ENCODE peak calls at places on chromosomes 4 and X, in four cellular contexts. One of them, this sample, is unnamed.

GRCh38 chrX:1659664-1660461 is 45.0 kb downstream of the ASMT start:
- DNase-seq in A549: no peak
- DNase-seq in WTC11: no peak
- DNase-seq in GM12878: no peak
- DNase-seq in this sample: no peak

GRCh38 chr4:135492439-135492838 is 1290.8 kb upstream of the PABPC4L start:
- DNase-seq in A549: no peak
- DNase-seq in GM12878: no peak
- DNase-seq in WTC11: no peak
- DNase-seq in this sample: no peak

GRCh38 chr4:37867102-37867501 is 23.8 kb upstream of the TBC1D1 start:
- DNase-seq in A549: no peak
- DNase-seq in WTC11: no peak
- DNase-seq in GM12878: no peak
- DNase-seq in this sample: no peak

GRCh38 chr4:21470531-21470930 is 478.0 kb downstream of the KCNIP4 start:
- DNase-seq in GM12878: no peak
- DNase-seq in WTC11: no peak
- DNase-seq in A549: no peak
- DNase-seq in this sample: no peak

GRCh38 chrX:54492340-54492739 is 3.7 kb downstream of the FGD1 start:
- DNase-seq in GM12878: no peak
- DNase-seq in A549: no peak
- DNase-seq in WTC11: no peak
- DNase-seq in this sample: no peak

GRCh38 chr4:140654516-140654855 is 85.7 kb upstream of the UCP1 start:
- DNase-seq in A549: no peak
- DNase-seq in GM12878: no peak
- DNase-seq in WTC11: no peak
- DNase-seq in this sample: peak; percentile 7

GRCh38 chrX:54921427-54922021 is 900 bp downstream of the TRO start:
- DNase-seq in WTC11: peak; percentile 75
- DNase-seq in A549: no peak
- DNase-seq in GM12878: no peak
- DNase-seq in this sample: peak; percentile 40

GRCh38 chrX:117147249-117147648 is 684.5 kb upstream of the CT83 start:
- DNase-seq in A549: no peak
- DNase-seq in GM12878: no peak
- DNase-seq in WTC11: no peak
- DNase-seq in this sample: no peak

GRCh38 chrX:38500886-38501285 is 60.5 kb upstream of the TSPAN7 start:
- DNase-seq in GM12878: no peak
- DNase-seq in A549: no peak
- DNase-seq in WTC11: no peak
- DNase-seq in this sample: no peak

GRCh38 chr4:186887211-186887785 is 163.6 kb upstream of the FAT1 start:
- DNase-seq in WTC11: no peak
- DNase-seq in GM12878: no peak
- DNase-seq in A549: no peak
- DNase-seq in this sample: no peak

GRCh38 chr4:111992604-111993151 is 152.6 kb upstream of the FAM241A start:
- DNase-seq in A549: no peak
- DNase-seq in WTC11: no peak
- DNase-seq in GM12878: no peak
- DNase-seq in this sample: no peak

GRCh38 chr4:27176400-27176799 is 315.8 kb downstream of the STIM2 start:
- DNase-seq in A549: peak; percentile 14
- DNase-seq in GM12878: no peak
- DNase-seq in WTC11: peak; percentile 43
- DNase-seq in this sample: peak; percentile 14
- TF ChIP-seq MAX in A549: no peak
- TF ChIP-seq MAX in GM12878: no peak
- TF ChIP-seq MAX in WTC11: no peak
- TF ChIP-seq MAX in this sample: no peak

DNA sequence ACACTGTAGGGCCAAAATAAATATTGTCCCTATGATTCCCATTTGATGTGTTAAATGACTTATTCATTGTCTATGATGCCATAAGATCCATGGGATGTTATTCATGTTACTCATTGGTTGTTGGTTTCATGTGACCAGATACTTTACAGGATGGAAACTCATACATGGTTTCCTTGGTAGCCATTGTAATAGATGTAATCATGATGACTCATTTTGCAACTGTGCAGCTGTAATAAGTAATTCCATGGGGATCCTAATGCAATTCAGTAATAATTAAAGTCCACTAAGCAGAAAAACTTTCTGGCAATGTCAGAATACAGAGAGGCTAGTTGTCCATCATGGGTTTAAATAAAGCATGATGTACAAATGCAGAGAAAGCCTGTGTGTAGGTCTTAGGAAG is 389.7 kb upstream of the NR3C2 start:
- DNase-seq in A549: peak; percentile 3
- DNase-seq in GM12878: no peak
- DNase-seq in WTC11: no peak
- DNase-seq in this sample: no peak
- TF ChIP-seq MAX in A549: no peak
- TF ChIP-seq MAX in GM12878: no peak
- TF ChIP-seq MAX in WTC11: no peak
- TF ChIP-seq MAX in this sample: no peak

GRCh38 chr4:138960175-138960710 is 55.3 kb upstream of the NOCT start:
- DNase-seq in WTC11: no peak
- DNase-seq in A549: no peak
- DNase-seq in GM12878: no peak
- DNase-seq in this sample: no peak

GRCh38 chr4:138957302-138957701 is 58.3 kb upstream of the NOCT start:
- DNase-seq in A549: no peak
- DNase-seq in WTC11: no peak
- DNase-seq in GM12878: no peak
- DNase-seq in this sample: no peak

GRCh38 chr4:138958519-138958918 is 57.1 kb upstream of the NOCT start:
- DNase-seq in GM12878: no peak
- DNase-seq in WTC11: no peak
- DNase-seq in A549: no peak
- DNase-seq in this sample: no peak

GRCh38 chr4:138961687-138962086 is 53.9 kb upstream of the NOCT start:
- DNase-seq in A549: no peak
- DNase-seq in GM12878: no peak
- DNase-seq in WTC11: no peak
- DNase-seq in this sample: no peak

DNA sequence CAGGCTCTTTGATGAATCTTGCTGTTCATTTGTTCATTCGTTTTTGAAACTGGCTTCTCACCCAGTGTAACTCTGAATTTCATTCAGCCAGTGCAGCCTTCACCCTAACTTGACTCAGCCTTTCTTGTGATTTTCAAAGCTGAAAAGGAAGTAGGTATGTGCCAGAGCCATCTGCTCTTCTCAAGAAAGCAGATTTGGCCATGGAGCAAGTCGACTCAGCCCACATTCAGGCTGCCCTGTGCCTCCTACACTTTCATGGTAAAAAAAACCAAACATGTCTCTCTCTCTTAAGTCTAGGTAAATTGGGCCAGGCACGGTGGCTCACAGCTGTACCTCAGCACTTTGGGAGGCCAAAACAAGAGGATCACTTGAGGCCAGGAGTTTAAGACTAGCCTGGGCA is 56.2 kb upstream of the NOCT start:
- DNase-seq in GM12878: no peak
- DNase-seq in A549: no peak
- DNase-seq in WTC11: no peak
- DNase-seq in this sample: no peak
- TF ChIP-seq MAX in GM12878: no peak
- TF ChIP-seq MAX in A549: no peak
- TF ChIP-seq MAX in WTC11: no peak
- TF ChIP-seq MAX in this sample: no peak

DNA sequence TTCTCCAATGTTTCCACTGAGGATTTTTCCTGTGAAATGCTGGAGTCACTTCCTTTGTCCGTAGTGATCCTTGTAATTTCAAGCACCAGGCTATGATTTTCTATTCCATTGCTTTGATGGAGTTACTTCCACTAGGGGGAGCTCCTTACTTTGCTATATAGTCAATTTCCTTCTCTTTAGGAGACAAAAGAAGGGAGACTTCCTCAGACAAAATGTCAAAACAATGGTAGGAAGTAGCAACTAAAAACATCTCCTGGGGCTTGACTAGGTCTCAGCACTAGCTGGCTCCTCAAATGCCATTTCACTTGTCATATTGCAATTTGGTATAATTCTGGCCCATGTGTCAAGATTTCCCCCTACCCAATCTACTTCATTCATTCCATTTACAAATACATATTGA is 24.1 kb downstream of the ZCCHC12 start:
- DNase-seq in WTC11: no peak
- DNase-seq in A549: peak; percentile 49
- DNase-seq in GM12878: no peak
- DNase-seq in this sample: peak; percentile 34
- TF ChIP-seq MAX in WTC11: no peak
- TF ChIP-seq MAX in A549: no peak
- TF ChIP-seq MAX in GM12878: no peak
- TF ChIP-seq MAX in this sample: no peak

This sample was measured in HepG2.